ENCODE peak calls at places on chromosomes 4 and X, in five cellular contexts. One of them, this sample, is unnamed.

GRCh38 chrX:137427061-137427778 is 138.7 kb upstream of the ZIC3 start:
- DNase-seq in Daoy: peak; percentile 23
- DNase-seq in NCI-H1092: no peak
- DNase-seq in iris pigment epithelial cell: no peak
- DNase-seq in Caki2: no peak
- DNase-seq in this sample: no peak

GRCh38 chrX:115535421-115535820 is 25.6 kb upstream of the PLS3 start:
- DNase-seq in Daoy: no peak
- DNase-seq in NCI-H1092: no peak
- DNase-seq in iris pigment epithelial cell: no peak
- DNase-seq in Caki2: no peak
- DNase-seq in this sample: no peak

GRCh38 chr4:118338981-118339765 is 13.6 kb downstream of the PRSS12 start:
- DNase-seq in Daoy: peak; percentile 24
- DNase-seq in NCI-H1092: no peak
- DNase-seq in iris pigment epithelial cell: peak; percentile 83
- DNase-seq in Caki2: no peak
- DNase-seq in this sample: peak; percentile 34

GRCh38 chr4:168846414-168846813 is 163.6 kb downstream of the CBR4 start:
- DNase-seq in Daoy: no peak
- DNase-seq in NCI-H1092: no peak
- DNase-seq in iris pigment epithelial cell: no peak
- DNase-seq in Caki2: no peak
- DNase-seq in this sample: no peak

GRCh38 chr4:40918330-40918729 is 168.6 kb downstream of the NSUN7 start:
- DNase-seq in Daoy: peak; percentile 21
- DNase-seq in NCI-H1092: peak; percentile 55
- DNase-seq in iris pigment epithelial cell: peak; percentile 90
- DNase-seq in Caki2: no peak
- DNase-seq in this sample: peak; percentile 57

GRCh38 chrX:154804957-154805695 is at the start of gene MPP1:
- DNase-seq in Daoy: peak; percentile 78
- DNase-seq in NCI-H1092: peak; percentile 8
- DNase-seq in iris pigment epithelial cell: peak; percentile 80
- DNase-seq in Caki2: peak; percentile 73
- DNase-seq in this sample: peak; percentile 89

GRCh38 chrX:3950373-3950772 is 236.9 kb upstream of the PRKX start:
- DNase-seq in Daoy: no peak
- DNase-seq in NCI-H1092: no peak
- DNase-seq in iris pigment epithelial cell: peak; percentile 2
- DNase-seq in Caki2: peak; percentile 51
- DNase-seq in this sample: peak; percentile 62

GRCh38 chr4:165325732-165326512 is 1.5 kb upstream of the MSMO1 start:
- DNase-seq in Daoy: peak; percentile 79
- DNase-seq in NCI-H1092: no peak
- DNase-seq in iris pigment epithelial cell: peak; percentile 96
- DNase-seq in Caki2: peak; percentile 57
- DNase-seq in this sample: peak; percentile 81

GRCh38 chrX:101415180-101416130 is 7.4 kb downstream of the HNRNPH2 start:
- DNase-seq in Daoy: peak; percentile 45
- DNase-seq in NCI-H1092: peak; percentile 35
- DNase-seq in iris pigment epithelial cell: peak; percentile 81
- DNase-seq in Caki2: no peak
- DNase-seq in this sample: peak; percentile 72

GRCh38 chrX:46408553-46409407 is 136.4 kb downstream of the ZNF674 start:
- DNase-seq in Daoy: peak; percentile 48
- DNase-seq in NCI-H1092: peak; percentile 8
- DNase-seq in iris pigment epithelial cell: peak; percentile 76
- DNase-seq in Caki2: peak; percentile 39
- DNase-seq in this sample: peak; percentile 85

GRCh38 chr4:111399523-111400135 is 745.6 kb upstream of the FAM241A start:
- DNase-seq in Daoy: no peak
- DNase-seq in NCI-H1092: no peak
- DNase-seq in iris pigment epithelial cell: peak; percentile 8
- DNase-seq in Caki2: no peak
- DNase-seq in this sample: peak; percentile 50

GRCh38 chr4:147590249-147590920 is 26.8 kb upstream of the TMEM184C start:
- DNase-seq in Daoy: peak; percentile 29
- DNase-seq in NCI-H1092: peak; percentile 14
- DNase-seq in iris pigment epithelial cell: peak; percentile 78
- DNase-seq in Caki2: peak; percentile 40
- DNase-seq in this sample: peak; percentile 82

GRCh38 chr4:74440356-74440755 is 4.6 kb upstream of the AREG start:
- DNase-seq in Daoy: no peak
- DNase-seq in NCI-H1092: no peak
- DNase-seq in iris pigment epithelial cell: no peak
- DNase-seq in Caki2: no peak
- DNase-seq in this sample: no peak

GRCh38 chrX:49233176-49233575 is at the start of gene CACNA1F:
- DNase-seq in Daoy: no peak
- DNase-seq in NCI-H1092: no peak
- DNase-seq in iris pigment epithelial cell: no peak
- DNase-seq in Caki2: no peak
- DNase-seq in this sample: no peak

This sample was measured in astrocyte of the hippocampus.